ENCODE peak calls at places on chromosomes 6 and 20, in nine cellular contexts. W is A549, Y is cardiac muscle cell, H is A673, M is testis, S is GM23338, N is colonic mucosa, T is breast epithelium, D is thoracic aorta. C is an unnamed sample.

GRCh38 chr6:131070061-131070460 is 7.0 kb upstream of the EPB41L2 start:
- DNase-seq in Y (no peak), T (no peak), H (no peak), M (no peak), D (no peak), S (no peak), W (no peak), N (no peak), C (no peak)

GRCh38 chr6:139996253-139996834 is 621.9 kb upstream of the CITED2 start:
- DNase-seq in S (peak), D (no peak), M (no peak), W (peak), N (no peak), T (no peak), H (peak), Y (no peak), C (peak)

GRCh38 chr6:113879186-113880096 is 22.3 kb downstream of the MARCKS start:
- DNase-seq in T (no peak), N (peak), W (peak), D (no peak), H (peak), Y (peak), S (peak), M (peak), C (peak)

GRCh38 chr6:83954371-83954770 is 79.2 kb upstream of the MRAP2 start:
- DNase-seq in W (no peak), T (no peak), D (no peak), Y (no peak), N (no peak), H (no peak), S (no peak), M (no peak), C (no peak)

GRCh38 chr20:2507875-2508630 is 662 bp downstream of the ZNF343 start:
- DNase-seq in Y (peak), D (no peak), M (peak), N (peak), S (no peak), T (no peak), H (peak), W (peak), C (no peak)

GRCh38 chr6:126963077-126963809 is 155.2 kb upstream of the RSPO3 start:
- DNase-seq in S (peak), T (no peak), Y (no peak), W (no peak), H (no peak), D (no peak), M (no peak), N (no peak), C (no peak)

GRCh38 chr6:149131891-149132290 is 185.6 kb upstream of the TAB2 start:
- DNase-seq in Y (no peak), H (no peak), S (no peak), D (no peak), N (no peak), T (no peak), M (no peak), W (no peak), C (no peak)

GRCh38 chr6:152318278-152318677 is 318.9 kb downstream of the SYNE1 start:
- DNase-seq in D (no peak), W (no peak), N (no peak), Y (peak), M (no peak), H (no peak), T (no peak), S (no peak), C (no peak)

GRCh38 chr6:29747688-29748250 is 24.5 kb downstream of the HLA-F start:
- DNase-seq in H (no peak), M (no peak), Y (no peak), T (no peak), N (no peak), S (peak), W (no peak), D (no peak), C (peak)

GRCh38 chr6:150894935-150895686 is 29.6 kb downstream of the MTHFD1L start:
- DNase-seq in S (no peak), M (no peak), Y (peak), T (no peak), N (no peak), D (no peak), W (peak), H (peak), C (no peak)
- TF ChIP-seq CTCF in S (no peak), M (no peak), Y (no peak), T (no peak), N (no peak), D (no peak), W (no peak), H (peak), C (peak)

GRCh38 chr6:109457596-109457996 is 2.0 kb upstream of the MICAL1 start:
- DNase-seq in S (no peak), W (no peak), D (no peak), M (no peak), T (no peak), H (no peak), Y (no peak), N (no peak), C (no peak)
- H3K4me3 ChIP-seq in S (no peak), W (no peak), D (no peak), M (no peak), T (no peak), H (no peak), Y (no peak), N (no peak), C (no peak)

DNA sequence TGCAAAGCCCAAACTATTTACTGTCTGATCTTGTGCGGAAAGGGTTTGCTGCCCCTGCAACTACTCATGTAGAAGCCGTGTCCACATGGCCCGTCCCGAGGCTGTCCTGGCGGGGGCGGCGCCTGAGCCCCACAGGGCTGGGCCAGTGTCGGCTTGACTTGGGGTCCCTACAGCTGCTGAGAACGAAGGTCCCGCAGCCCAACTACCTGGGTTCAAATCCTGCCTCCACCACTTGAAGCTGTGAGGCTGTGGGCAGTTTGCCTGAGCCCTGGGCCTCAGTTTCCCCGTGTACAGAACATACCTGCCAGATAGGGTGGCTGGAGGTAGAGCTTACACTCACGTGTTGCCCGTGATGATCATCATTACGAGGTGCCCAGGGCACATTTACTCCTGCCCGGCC is 111.1 kb downstream of the SULF2 start:
- DNase-seq in H (no peak), D (no peak), M (no peak), Y (no peak), T (no peak), W (no peak), N (no peak), S (no peak), C (no peak)
- H3K27ac ChIP-seq in H (no peak), D (no peak), M (no peak), Y (no peak), T (no peak), W (no peak), N (no peak), S (no peak), C (no peak)

GRCh38 chr6:36130672-36131516 is 581 bp downstream of the MAPK13 start:
- DNase-seq in N (peak), Y (peak), S (peak), W (no peak), H (no peak), T (peak), D (no peak), M (peak), C (peak)
- TF ChIP-seq CTCF in N (no peak), Y (no peak), S (peak), W (no peak), H (no peak), T (no peak), D (no peak), M (no peak), C (no peak)

GRCh38 chr20:51542894-51543788 is 622 bp upstream of the NFATC2 start:
- DNase-seq in T (no peak), N (no peak), W (no peak), D (no peak), M (peak), Y (no peak), S (no peak), H (no peak), C (no peak)
- H3K4me3 ChIP-seq in T (peak), N (peak), W (no peak), D (peak), M (peak), Y (peak), S (peak), H (peak), C (no peak)

GRCh38 chr6:3370361-3371221 is 86.3 kb downstream of the SLC22A23 start:
- DNase-seq in W (no peak), Y (no peak), H (no peak), D (no peak), M (no peak), N (no peak), T (no peak), S (peak), C (no peak)
- H3K27ac ChIP-seq in W (no peak), Y (no peak), H (no peak), D (no peak), M (no peak), N (no peak), T (peak), S (no peak), C (no peak)

DNA sequence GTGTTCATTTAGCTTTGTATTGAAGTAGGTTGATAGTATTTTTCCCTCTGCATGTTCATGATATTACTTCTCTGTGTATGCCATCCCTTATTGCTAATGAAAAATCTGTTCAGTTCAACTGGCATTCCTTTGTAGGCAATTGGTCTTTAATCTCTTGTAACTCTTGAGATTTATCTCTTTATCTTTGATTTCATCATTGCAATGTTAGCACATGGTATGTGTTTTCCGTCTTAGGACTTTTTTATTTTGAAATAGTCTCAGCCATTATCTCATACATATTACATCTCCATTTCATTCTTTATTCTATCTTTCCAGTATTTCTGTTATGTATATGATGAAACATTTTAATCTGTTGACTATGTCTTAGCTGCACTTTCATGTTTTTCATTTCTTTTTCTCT is 58.1 kb downstream of the VSTM2L start:
- DNase-seq in W (no peak), S (no peak), N (no peak), H (no peak), Y (no peak), T (no peak), M (no peak), D (no peak), C (no peak)
- TF ChIP-seq CTCF in W (no peak), S (no peak), N (no peak), H (no peak), Y (no peak), T (no peak), M (no peak), D (no peak), C (no peak)

GRCh38 chr6:28542440-28543293 is 17.0 kb downstream of the GPX5 start:
- DNase-seq in N (peak), W (peak), H (peak), Y (peak), M (peak), T (no peak), S (peak), D (no peak), C (peak)
- H3K4me3 ChIP-seq in N (peak), W (peak), H (peak), Y (peak), M (peak), T (peak), S (peak), D (no peak), C (no peak)

DNA sequence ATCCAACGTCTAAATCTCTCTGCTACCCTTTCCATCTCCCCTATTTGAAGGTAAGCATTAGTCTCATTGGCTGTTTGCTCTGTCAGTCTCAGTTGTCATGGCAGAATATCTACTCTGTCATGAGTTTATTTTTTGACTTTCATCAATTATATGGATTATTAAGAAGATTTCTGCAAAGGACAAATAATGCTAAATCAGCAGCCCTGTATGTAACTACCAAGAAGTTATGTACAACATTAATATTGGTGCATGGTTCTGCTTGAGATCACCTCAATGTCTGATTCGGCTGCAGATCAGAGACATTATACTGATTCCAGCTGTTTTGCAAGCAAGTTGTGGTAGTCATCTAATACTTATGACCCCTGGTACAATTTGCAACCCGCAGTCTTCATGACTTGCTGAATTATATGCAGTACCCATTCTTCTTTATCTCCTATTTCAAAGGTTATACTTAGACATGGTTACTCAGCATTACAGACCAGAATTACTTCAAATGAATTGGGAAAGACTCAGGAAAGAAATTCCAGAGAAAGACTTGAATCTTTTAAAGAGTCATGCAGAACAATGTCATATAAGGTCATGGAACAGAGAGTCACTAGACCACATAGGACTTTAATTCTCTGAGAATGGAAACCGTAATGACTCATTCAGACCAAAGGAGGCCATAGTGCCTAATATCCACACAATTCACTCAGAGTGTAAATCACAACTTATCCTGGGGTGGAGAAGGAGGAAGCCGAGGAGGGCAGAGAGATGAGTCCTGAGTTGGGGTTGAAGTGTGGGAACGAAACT is 201.4 kb downstream of the IBTK start:
- DNase-seq in D (no peak), N (no peak), Y (peak), S (no peak), W (no peak), T (no peak), H (no peak), M (no peak), C (no peak)
- H3K27ac ChIP-seq in D (no peak), N (no peak), Y (no peak), S (no peak), W (no peak), T (no peak), H (no peak), M (no peak), C (no peak)

C was measured in WERI-Rb-1.